ENCODE peak calls at places on chromosomes 12 and 14, in five cellular contexts. L, S, P, A and W are unnamed samples.

GRCh38 chr14:100588671-100589070 is 1.5 kb upstream of the BEGAIN start:
- DNase-seq in L (no peak), S (no peak), P (no peak), A (no peak), W (no peak)

GRCh38 chr12:100823988-100824387 is 29.4 kb downstream of the ANO4 start:
- DNase-seq in L (no peak), S (no peak), P (no peak), A (peak), W (no peak)

GRCh38 chr14:62428429-62429203 is 616.6 kb downstream of the KCNH5 start:
- DNase-seq in L (no peak), S (no peak), P (no peak), A (peak), W (no peak)

GRCh38 chr12:120264511-120265202 is 873 bp downstream of the PXN start:
- DNase-seq in L (peak), S (no peak), P (no peak), A (no peak), W (peak)

GRCh38 chr14:58298477-58298879 is at the start of gene ARID4A:
- DNase-seq in L (peak), S (no peak), P (no peak), A (no peak), W (no peak)

GRCh38 chr12:50257226-50258166 is 25.8 kb downstream of the LIMA1 start:
- DNase-seq in L (peak), S (no peak), P (no peak), A (no peak), W (peak)

GRCh38 chr14:35285168-35285990 is 6.8 kb upstream of the PSMA6 start:
- DNase-seq in L (no peak), S (peak), P (no peak), A (no peak), W (no peak)

GRCh38 chr14:98867146-98867545 is 404.9 kb downstream of the BCL11B start:
- DNase-seq in L (no peak), S (no peak), P (no peak), A (no peak), W (no peak)

GRCh38 chr12:124475295-124476010 is 92.0 kb downstream of the NCOR2 start:
- DNase-seq in L (no peak), S (no peak), P (no peak), A (no peak), W (no peak)